ENCODE peak calls at places on chromosome 16, in eight cellular contexts. One of them, this sample, is unnamed.
A peak's percentile ranks its signal among the peaks of the same experiment; 100 is the strongest.

GRCh38 chr16:1424028-1424427 is 3.5 kb upstream of the UQCC4 start:
- DNase-seq in prostate gland: no peak
- DNase-seq in uterus: no peak
- DNase-seq in gastrocnemius medialis: no peak
- DNase-seq in transverse colon: no peak
- DNase-seq in tibial nerve: no peak
- DNase-seq in IMR-90: no peak
- DNase-seq in sigmoid colon: no peak
- DNase-seq in this sample: no peak

GRCh38 chr16:29729116-29729521 is 16.7 kb downstream of the C16orf54 start:
- DNase-seq in tibial nerve: no peak
- DNase-seq in IMR-90: peak; percentile 49
- DNase-seq in uterus: no peak
- DNase-seq in prostate gland: no peak
- DNase-seq in sigmoid colon: no peak
- DNase-seq in transverse colon: no peak
- DNase-seq in gastrocnemius medialis: no peak
- DNase-seq in this sample: no peak

GRCh38 chr16:56910654-56911539 is 21.0 kb upstream of the HERPUD1 start:
- DNase-seq in tibial nerve: peak; percentile 54
- DNase-seq in prostate gland: no peak
- DNase-seq in gastrocnemius medialis: no peak
- DNase-seq in sigmoid colon: no peak
- DNase-seq in transverse colon: peak; percentile 67
- DNase-seq in uterus: no peak
- DNase-seq in IMR-90: peak; percentile 93
- DNase-seq in this sample: no peak

GRCh38 chr16:84931506-84931905 is 79.8 kb downstream of the ZDHHC7 start:
- DNase-seq in uterus: peak; percentile 19
- DNase-seq in IMR-90: peak; percentile 38
- DNase-seq in sigmoid colon: no peak
- DNase-seq in transverse colon: no peak
- DNase-seq in prostate gland: no peak
- DNase-seq in tibial nerve: no peak
- DNase-seq in gastrocnemius medialis: no peak
- DNase-seq in this sample: no peak

GRCh38 chr16:4416200-4417032 is at the start of gene CORO7:
- DNase-seq in sigmoid colon: peak; percentile 98
- DNase-seq in prostate gland: peak; percentile 96
- DNase-seq in tibial nerve: peak; percentile 93
- DNase-seq in IMR-90: peak; percentile 76
- DNase-seq in transverse colon: peak; percentile 98
- DNase-seq in gastrocnemius medialis: peak; percentile 93
- DNase-seq in uterus: peak; percentile 95
- DNase-seq in this sample: peak; percentile 85

GRCh38 chr16:27511657-27512056 is 38.1 kb downstream of the GTF3C1 start:
- DNase-seq in uterus: no peak
- DNase-seq in prostate gland: no peak
- DNase-seq in sigmoid colon: no peak
- DNase-seq in tibial nerve: no peak
- DNase-seq in transverse colon: no peak
- DNase-seq in IMR-90: no peak
- DNase-seq in gastrocnemius medialis: no peak
- DNase-seq in this sample: no peak

GRCh38 chr16:79049040-79049439 is 551.5 kb downstream of the MAF start:
- DNase-seq in tibial nerve: no peak
- DNase-seq in prostate gland: no peak
- DNase-seq in transverse colon: no peak
- DNase-seq in sigmoid colon: no peak
- DNase-seq in gastrocnemius medialis: no peak
- DNase-seq in uterus: no peak
- DNase-seq in IMR-90: no peak
- DNase-seq in this sample: no peak

GRCh38 chr16:66359012-66359411 is 7.5 kb upstream of the CDH5 start:
- DNase-seq in uterus: no peak
- DNase-seq in transverse colon: no peak
- DNase-seq in gastrocnemius medialis: no peak
- DNase-seq in IMR-90: peak; percentile 19
- DNase-seq in prostate gland: no peak
- DNase-seq in sigmoid colon: no peak
- DNase-seq in tibial nerve: no peak
- DNase-seq in this sample: no peak

GRCh38 chr16:20910781-20911321 is 10.3 kb downstream of the LYRM1 start:
- DNase-seq in transverse colon: no peak
- DNase-seq in uterus: no peak
- DNase-seq in gastrocnemius medialis: no peak
- DNase-seq in IMR-90: peak; percentile 92
- DNase-seq in prostate gland: no peak
- DNase-seq in tibial nerve: no peak
- DNase-seq in sigmoid colon: no peak
- DNase-seq in this sample: no peak

GRCh38 chr16:86363836-86364618 is 146.3 kb upstream of the FOXF1 start:
- DNase-seq in gastrocnemius medialis: no peak
- DNase-seq in transverse colon: peak; percentile 29
- DNase-seq in prostate gland: peak; percentile 27
- DNase-seq in uterus: no peak
- DNase-seq in IMR-90: no peak
- DNase-seq in tibial nerve: no peak
- DNase-seq in sigmoid colon: peak; percentile 95
- DNase-seq in this sample: no peak

GRCh38 chr16:11742041-11742535 is 569 bp downstream of the TXNDC11 start:
- DNase-seq in gastrocnemius medialis: no peak
- DNase-seq in transverse colon: peak; percentile 67
- DNase-seq in uterus: peak; percentile 44
- DNase-seq in IMR-90: no peak
- DNase-seq in sigmoid colon: peak; percentile 79
- DNase-seq in tibial nerve: peak; percentile 12
- DNase-seq in prostate gland: no peak
- DNase-seq in this sample: no peak

GRCh38 chr16:85570213-85570734 is 42.8 kb upstream of the GSE1 start:
- DNase-seq in transverse colon: no peak
- DNase-seq in IMR-90: no peak
- DNase-seq in prostate gland: no peak
- DNase-seq in gastrocnemius medialis: no peak
- DNase-seq in uterus: no peak
- DNase-seq in sigmoid colon: no peak
- DNase-seq in tibial nerve: no peak
- DNase-seq in this sample: no peak

GRCh38 chr16:22190169-22191088 is 15.6 kb upstream of the EEF2K start:
- DNase-seq in gastrocnemius medialis: peak; percentile 100
- DNase-seq in transverse colon: peak; percentile 100
- DNase-seq in uterus: peak; percentile 100
- DNase-seq in sigmoid colon: peak; percentile 100
- DNase-seq in IMR-90: peak; percentile 100
- DNase-seq in prostate gland: peak; percentile 100
- DNase-seq in tibial nerve: peak; percentile 100
- DNase-seq in this sample: peak; percentile 100

GRCh38 chr16:22191966-22192260 is 14.2 kb upstream of the EEF2K start:
- DNase-seq in transverse colon: peak; percentile 43
- DNase-seq in IMR-90: peak; percentile 17
- DNase-seq in prostate gland: no peak
- DNase-seq in uterus: no peak
- DNase-seq in tibial nerve: no peak
- DNase-seq in sigmoid colon: no peak
- DNase-seq in gastrocnemius medialis: no peak
- DNase-seq in this sample: no peak

GRCh38 chr16:22189473-22190168 is 16.5 kb upstream of the EEF2K start:
- DNase-seq in prostate gland: peak; percentile 88
- DNase-seq in transverse colon: peak; percentile 92
- DNase-seq in tibial nerve: peak; percentile 55
- DNase-seq in IMR-90: peak; percentile 16
- DNase-seq in gastrocnemius medialis: peak; percentile 53
- DNase-seq in sigmoid colon: peak; percentile 86
- DNase-seq in uterus: peak; percentile 80
- DNase-seq in this sample: peak; percentile 51

GRCh38 chr16:22192261-22193133 is 13.6 kb upstream of the EEF2K start:
- DNase-seq in transverse colon: peak; percentile 86
- DNase-seq in sigmoid colon: peak; percentile 96
- DNase-seq in uterus: peak; percentile 81
- DNase-seq in prostate gland: peak; percentile 63
- DNase-seq in tibial nerve: peak; percentile 91
- DNase-seq in IMR-90: peak; percentile 91
- DNase-seq in gastrocnemius medialis: peak; percentile 84
- DNase-seq in this sample: peak; percentile 39

GRCh38 chr16:22191089-22191965 is 14.8 kb upstream of the EEF2K start:
- DNase-seq in gastrocnemius medialis: peak; percentile 100
- DNase-seq in prostate gland: peak; percentile 99
- DNase-seq in transverse colon: peak; percentile 100
- DNase-seq in tibial nerve: peak; percentile 100
- DNase-seq in uterus: peak; percentile 99
- DNase-seq in sigmoid colon: peak; percentile 100
- DNase-seq in IMR-90: peak; percentile 97
- DNase-seq in this sample: peak; percentile 99
- TF ChIP-seq POLR2A in gastrocnemius medialis: peak; percentile 88
- TF ChIP-seq POLR2A in prostate gland: peak; percentile 95
- TF ChIP-seq POLR2A in transverse colon: peak; percentile 97
- TF ChIP-seq POLR2A in tibial nerve: peak; percentile 98
- TF ChIP-seq POLR2A in uterus: peak; percentile 94
- TF ChIP-seq POLR2A in sigmoid colon: peak; percentile 90
- TF ChIP-seq POLR2A in IMR-90: peak; percentile 91
- TF ChIP-seq POLR2A in this sample: peak; percentile 73

DNA sequence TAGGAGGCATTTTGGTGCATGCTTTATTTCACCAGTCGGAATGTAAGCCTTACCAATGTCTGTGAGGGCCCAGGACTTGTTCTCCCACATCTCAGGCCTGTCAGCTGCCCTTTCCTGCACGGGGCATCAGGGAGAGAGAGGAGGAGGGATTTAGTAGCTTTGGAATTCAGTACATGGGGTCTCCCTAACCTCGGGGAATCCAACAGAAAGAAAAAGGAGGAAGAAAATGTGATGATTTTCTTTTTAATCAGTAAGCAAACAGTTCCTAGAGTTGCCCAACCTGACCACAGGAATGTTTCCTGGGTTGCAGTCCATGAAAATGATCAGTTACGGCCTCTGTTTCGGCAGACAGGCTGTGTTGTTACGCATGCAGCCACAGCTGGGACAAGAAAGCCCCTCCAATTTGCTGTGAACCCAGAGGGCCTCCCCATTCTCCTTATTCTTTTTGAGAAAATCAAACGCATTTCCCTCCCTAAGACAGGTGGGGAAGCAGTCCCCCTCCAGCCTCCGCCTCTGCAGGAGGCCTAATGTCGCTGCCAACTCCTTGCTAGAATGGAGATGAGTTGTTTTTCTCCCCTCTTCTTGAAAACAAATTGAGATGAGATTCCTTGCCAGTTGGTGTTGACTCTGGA is 53.1 kb upstream of the TANGO6 start:
- DNase-seq in tibial nerve: peak; percentile 43
- DNase-seq in uterus: peak; percentile 18
- DNase-seq in transverse colon: peak; percentile 18
- DNase-seq in IMR-90: peak; percentile 69
- DNase-seq in gastrocnemius medialis: no peak
- DNase-seq in sigmoid colon: peak; percentile 66
- DNase-seq in prostate gland: peak; percentile 75
- DNase-seq in this sample: no peak
- H3K4me1 ChIP-seq in tibial nerve: peaks cover 7% of the 10 kb centered on the region
- H3K4me1 ChIP-seq in uterus: no peaks in the 10 kb centered on the region
- H3K4me1 ChIP-seq in transverse colon: peaks cover 45% of the 10 kb centered on the region
- H3K4me1 ChIP-seq in IMR-90: peaks cover 13% of the 10 kb centered on the region
- H3K4me1 ChIP-seq in gastrocnemius medialis: no peaks in the 10 kb centered on the region
- H3K4me1 ChIP-seq in sigmoid colon: peaks cover 15% of the 10 kb centered on the region
- H3K4me1 ChIP-seq in prostate gland: peaks cover 3% of the 10 kb centered on the region
- H3K4me1 ChIP-seq in this sample: no peaks in the 10 kb centered on the region

GRCh38 chr16:81582655-81583441 is 138.2 kb downstream of the CMIP start:
- DNase-seq in sigmoid colon: no peak
- DNase-seq in transverse colon: no peak
- DNase-seq in prostate gland: no peak
- DNase-seq in gastrocnemius medialis: no peak
- DNase-seq in tibial nerve: no peak
- DNase-seq in IMR-90: no peak
- DNase-seq in uterus: no peak
- DNase-seq in this sample: no peak
- TF ChIP-seq CTCF in sigmoid colon: no peak
- TF ChIP-seq CTCF in transverse colon: no peak
- TF ChIP-seq CTCF in prostate gland: no peak
- TF ChIP-seq CTCF in gastrocnemius medialis: no peak
- TF ChIP-seq CTCF in tibial nerve: no peak
- TF ChIP-seq CTCF in IMR-90: no peak
- TF ChIP-seq CTCF in uterus: no peak
- TF ChIP-seq CTCF in this sample: no peak

GRCh38 chr16:89911375-89911774 is 7.3 kb upstream of the MC1R start:
- DNase-seq in sigmoid colon: peak; percentile 63
- DNase-seq in gastrocnemius medialis: no peak
- DNase-seq in uterus: no peak
- DNase-seq in prostate gland: no peak
- DNase-seq in IMR-90: no peak
- DNase-seq in tibial nerve: no peak
- DNase-seq in transverse colon: no peak
- DNase-seq in this sample: no peak

GRCh38 chr16:89912143-89912542 is 6.5 kb upstream of the MC1R start:
- DNase-seq in IMR-90: no peak
- DNase-seq in sigmoid colon: peak; percentile 60
- DNase-seq in prostate gland: no peak
- DNase-seq in tibial nerve: no peak
- DNase-seq in gastrocnemius medialis: no peak
- DNase-seq in uterus: no peak
- DNase-seq in transverse colon: no peak
- DNase-seq in this sample: no peak

GRCh38 chr16:89908236-89908635 is 10.4 kb upstream of the MC1R start:
- DNase-seq in IMR-90: no peak
- DNase-seq in sigmoid colon: no peak
- DNase-seq in tibial nerve: no peak
- DNase-seq in prostate gland: no peak
- DNase-seq in gastrocnemius medialis: no peak
- DNase-seq in transverse colon: no peak
- DNase-seq in uterus: no peak
- DNase-seq in this sample: no peak

GRCh38 chr16:89910717-89911354 is 7.8 kb upstream of the MC1R start:
- DNase-seq in sigmoid colon: no peak
- DNase-seq in prostate gland: no peak
- DNase-seq in IMR-90: no peak
- DNase-seq in uterus: no peak
- DNase-seq in gastrocnemius medialis: no peak
- DNase-seq in tibial nerve: no peak
- DNase-seq in transverse colon: no peak
- DNase-seq in this sample: no peak

GRCh38 chr16:89909777-89910716 is 8.6 kb upstream of the MC1R start:
- DNase-seq in IMR-90: peak; percentile 64
- DNase-seq in gastrocnemius medialis: peak; percentile 40
- DNase-seq in transverse colon: peak; percentile 79
- DNase-seq in tibial nerve: peak; percentile 64
- DNase-seq in sigmoid colon: peak; percentile 91
- DNase-seq in prostate gland: peak; percentile 63
- DNase-seq in uterus: peak; percentile 65
- DNase-seq in this sample: no peak
- TF ChIP-seq POLR2A in IMR-90: no peak
- TF ChIP-seq POLR2A in gastrocnemius medialis: no peak
- TF ChIP-seq POLR2A in transverse colon: no peak
- TF ChIP-seq POLR2A in tibial nerve: no peak
- TF ChIP-seq POLR2A in sigmoid colon: no peak
- TF ChIP-seq POLR2A in prostate gland: no peak
- TF ChIP-seq POLR2A in uterus: no peak
- TF ChIP-seq POLR2A in this sample: no peak